ENCODE peak calls at places on chromosomes 7 and 10, in five cellular contexts. I, U, A, G and T are unnamed samples. For H3K27me3, the result is how much of the 10 kb centered on the place peaks cover.

GRCh38 chr7:135537905-135538304 is 19.8 kb upstream of the NUP205 start:
- DNase-seq in I (no peak), U (no peak), A (peak), G (no peak), T (no peak)

GRCh38 chr7:139731802-139732470 is 45.9 kb downstream of the HIPK2 start:
- DNase-seq in I (peak), U (peak), A (peak), G (peak), T (peak)

GRCh38 chr10:69217119-69217754 is 2.9 kb upstream of the HKDC1 start:
- DNase-seq in I (peak), U (peak), A (peak), G (no peak), T (no peak)

GRCh38 chr7:137871173-137871915 is 24.6 kb upstream of the DGKI start:
- DNase-seq in I (no peak), U (no peak), A (no peak), G (no peak), T (no peak)

GRCh38 chr7:157605638-157606037 is 268.8 kb downstream of the DNAJB6 start:
- DNase-seq in I (no peak), U (no peak), A (no peak), G (no peak), T (no peak)

GRCh38 chr7:128137096-128137655 is 103.9 kb upstream of the LEP start:
- DNase-seq in I (no peak), U (peak), A (peak), G (no peak), T (no peak)

GRCh38 chr7:36598056-36598675 is 126.1 kb downstream of the AOAH start:
- DNase-seq in I (no peak), U (peak), A (peak), G (no peak), T (no peak)

GRCh38 chr10:115915429-115915828 is 357.6 kb downstream of the GFRA1 start:
- DNase-seq in I (no peak), U (no peak), A (no peak), G (no peak), T (no peak)

DNA sequence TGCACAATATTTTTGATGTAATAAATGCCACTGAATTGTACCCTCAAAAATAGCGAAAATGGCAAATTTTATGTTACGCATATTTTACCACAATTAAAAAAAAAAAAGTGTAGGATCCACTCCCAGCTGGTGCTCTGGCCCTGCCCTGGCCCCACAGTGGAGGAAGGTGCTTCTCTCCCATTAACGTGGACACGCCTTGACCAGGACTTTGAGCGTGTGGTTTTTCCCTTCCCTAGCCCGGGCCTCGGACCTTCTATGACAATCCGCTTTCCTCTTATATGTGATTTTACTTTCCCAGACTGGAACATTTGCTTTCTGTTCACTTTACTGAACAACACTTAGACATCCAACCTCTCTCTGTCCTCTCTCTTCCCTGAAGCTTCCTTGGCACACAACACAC is 29.7 kb upstream of the OCM start:
- DNase-seq in I (no peak), U (no peak), A (no peak), G (no peak), T (no peak)
- H3K4me3 ChIP-seq in I (no peak), U (no peak), A (no peak), G (no peak), T (no peak)

GRCh38 chr10:5625992-5626777 is 40.2 kb downstream of the ASB13 start:
- DNase-seq in I (no peak), U (no peak), A (no peak), G (peak), T (peak)

GRCh38 chr10:5627486-5628044 is 38.8 kb downstream of the ASB13 start:
- DNase-seq in I (no peak), U (no peak), A (no peak), G (peak), T (no peak)

GRCh38 chr10:5628798-5629788 is 37.3 kb downstream of the ASB13 start:
- DNase-seq in I (no peak), U (peak), A (peak), G (no peak), T (peak)

GRCh38 chr10:5629789-5630436 is 36.5 kb downstream of the ASB13 start:
- DNase-seq in I (no peak), U (peak), A (peak), G (peak), T (peak)

DNA sequence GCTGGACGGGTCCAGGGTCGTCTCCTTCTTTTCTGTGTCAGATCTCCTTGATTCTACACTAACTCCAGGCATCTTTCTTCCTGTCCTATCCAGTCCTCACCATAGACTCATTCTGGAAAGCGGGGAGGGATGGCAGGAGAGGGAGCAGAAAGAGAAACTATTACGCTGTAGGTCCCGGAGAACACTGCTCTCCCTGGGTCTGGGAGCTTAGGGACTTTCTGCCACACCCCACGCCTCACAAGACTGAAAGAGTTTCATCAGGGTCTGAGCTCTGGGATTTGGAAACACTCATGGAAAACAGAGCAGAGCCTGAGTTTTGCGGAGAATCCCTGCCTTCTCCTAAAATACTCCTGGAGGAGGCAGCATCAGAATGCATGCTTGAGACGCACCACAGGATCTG is 38.0 kb downstream of the ASB13 start:
- DNase-seq in I (no peak), U (peak), A (peak), G (no peak), T (no peak)
- H3K27ac ChIP-seq in I (no peak), U (no peak), A (no peak), G (peak), T (peak)

GRCh38 chr10:63503395-63503794 is 17.8 kb upstream of the REEP3 start:
- DNase-seq in I (no peak), U (no peak), A (no peak), G (no peak), T (no peak)
- H3K27me3 ChIP-seq in I (under half), U (under half), A (under half), G (under half), T (under half)

DNA sequence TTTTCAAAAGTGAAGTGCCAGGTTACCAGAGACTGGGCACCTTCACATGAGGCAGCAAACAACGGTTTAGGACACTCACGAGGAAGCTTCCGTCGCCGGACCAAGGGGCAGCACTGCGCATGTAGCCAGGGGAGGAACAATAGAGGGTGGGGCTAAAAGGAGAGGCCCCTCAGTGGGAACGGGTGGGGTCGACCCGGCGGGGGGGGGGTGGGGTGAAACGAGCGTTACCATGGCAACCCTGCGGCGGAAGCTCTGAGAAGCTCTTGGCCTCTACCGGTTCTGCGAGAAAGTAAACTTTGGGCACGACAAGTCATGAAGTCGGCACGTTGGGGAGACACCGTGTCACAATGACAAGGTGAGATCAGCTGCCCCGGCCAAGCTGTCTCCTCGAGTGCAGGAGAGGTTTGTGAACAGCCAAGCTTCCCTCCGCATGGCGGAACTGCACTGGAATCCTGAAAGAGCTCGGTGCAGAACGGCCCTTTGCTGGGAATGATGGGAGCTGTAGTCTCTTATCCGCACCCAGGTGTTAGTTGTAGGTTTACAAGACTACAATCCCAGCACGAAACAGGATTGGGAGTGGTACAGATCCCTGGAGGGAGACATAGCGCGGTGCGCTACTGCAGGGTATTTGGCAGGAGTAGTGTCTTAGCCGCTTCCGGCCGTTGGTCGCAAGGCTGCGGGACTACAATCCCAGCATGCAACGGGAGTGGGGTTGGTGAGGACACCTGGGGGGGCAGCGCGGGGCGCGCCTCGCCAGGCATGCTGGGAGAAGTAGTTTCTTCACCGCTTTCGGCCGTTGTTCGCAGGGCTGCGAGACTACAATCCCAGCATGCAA is 72.8 kb upstream of the ZNF722 start:
- DNase-seq in I (peak), U (peak), A (peak), G (peak), T (peak)
- H3K4me3 ChIP-seq in I (peak), U (no peak), A (no peak), G (peak), T (peak)

DNA sequence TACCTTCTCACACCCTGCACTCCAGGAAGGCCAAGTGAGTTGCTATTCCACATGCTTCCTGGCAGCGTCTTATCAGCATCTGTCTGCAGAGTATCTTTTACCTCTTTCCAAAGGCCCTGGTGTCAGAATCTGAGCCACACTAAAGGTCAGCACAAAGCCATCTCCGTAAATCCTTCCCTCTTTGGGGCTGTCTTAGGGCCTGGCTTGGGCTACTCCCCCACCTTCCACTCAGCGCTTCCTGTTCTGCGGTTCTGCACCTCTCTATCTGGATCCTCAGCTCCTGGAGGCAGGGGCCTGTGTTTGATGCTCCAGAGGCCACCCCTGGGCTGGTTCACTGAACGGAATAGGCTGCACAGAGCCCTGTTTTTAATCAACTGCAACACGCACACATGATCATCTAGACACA is 334.8 kb upstream of the GALNT17 start:
- DNase-seq in I (no peak), U (no peak), A (no peak), G (no peak), T (no peak)
- H3K27ac ChIP-seq in I (no peak), U (no peak), A (peak), G (no peak), T (no peak)